ENCODE peak calls at places on chromosome 18, in ten cellular contexts. One of them, this sample, is unnamed.

GRCh38 chr18:25111382-25112070 is 240.4 kb downstream of the ZNF521 start:
- DNase-seq in NCI-H460: no peak
- DNase-seq in NCI-H1092: no peak
- DNase-seq in astrocyte: no peak
- DNase-seq in tibial nerve: no peak
- DNase-seq in MCF 10A: no peak
- DNase-seq in aorta: no peak
- DNase-seq in neural crest cell: no peak
- DNase-seq in adrenal gland: no peak
- DNase-seq in HEK293T: no peak
- DNase-seq in this sample: no peak

GRCh38 chr18:48657446-48658120 is 118.8 kb downstream of the CTIF start:
- DNase-seq in NCI-H460: no peak
- DNase-seq in NCI-H1092: no peak
- DNase-seq in astrocyte: no peak
- DNase-seq in tibial nerve: no peak
- DNase-seq in MCF 10A: no peak
- DNase-seq in aorta: no peak
- DNase-seq in neural crest cell: no peak
- DNase-seq in adrenal gland: no peak
- DNase-seq in HEK293T: no peak
- DNase-seq in this sample: no peak

GRCh38 chr18:59846814-59847490 is 52.8 kb upstream of the PMAIP1 start:
- DNase-seq in NCI-H460: no peak
- DNase-seq in NCI-H1092: no peak
- DNase-seq in astrocyte: peak; percentile 11
- DNase-seq in tibial nerve: no peak
- DNase-seq in MCF 10A: peak; percentile 53
- DNase-seq in aorta: no peak
- DNase-seq in neural crest cell: no peak
- DNase-seq in adrenal gland: no peak
- DNase-seq in HEK293T: no peak
- DNase-seq in this sample: peak; percentile 18

GRCh38 chr18:9362869-9363268 is 28.3 kb downstream of the TWSG1 start:
- DNase-seq in NCI-H460: no peak
- DNase-seq in NCI-H1092: no peak
- DNase-seq in astrocyte: peak; percentile 35
- DNase-seq in tibial nerve: no peak
- DNase-seq in MCF 10A: no peak
- DNase-seq in aorta: no peak
- DNase-seq in neural crest cell: no peak
- DNase-seq in adrenal gland: no peak
- DNase-seq in HEK293T: no peak
- DNase-seq in this sample: peak; percentile 39

GRCh38 chr18:332007-332406 is 64.2 kb upstream of the THOC1 start:
- DNase-seq in NCI-H460: no peak
- DNase-seq in NCI-H1092: no peak
- DNase-seq in astrocyte: no peak
- DNase-seq in tibial nerve: peak; percentile 22
- DNase-seq in MCF 10A: no peak
- DNase-seq in aorta: peak; percentile 65
- DNase-seq in neural crest cell: no peak
- DNase-seq in adrenal gland: no peak
- DNase-seq in HEK293T: no peak
- DNase-seq in this sample: no peak

GRCh38 chr18:52077251-52077983 is 262.6 kb upstream of the DCC start:
- DNase-seq in NCI-H460: no peak
- DNase-seq in NCI-H1092: no peak
- DNase-seq in astrocyte: no peak
- DNase-seq in tibial nerve: no peak
- DNase-seq in MCF 10A: peak; percentile 18
- DNase-seq in aorta: no peak
- DNase-seq in neural crest cell: no peak
- DNase-seq in adrenal gland: no peak
- DNase-seq in HEK293T: no peak
- DNase-seq in this sample: no peak

GRCh38 chr18:2918761-2919550 is 72.2 kb downstream of the EMILIN2 start:
- DNase-seq in NCI-H460: no peak
- DNase-seq in NCI-H1092: no peak
- DNase-seq in astrocyte: no peak
- DNase-seq in tibial nerve: no peak
- DNase-seq in MCF 10A: no peak
- DNase-seq in aorta: no peak
- DNase-seq in neural crest cell: no peak
- DNase-seq in adrenal gland: no peak
- DNase-seq in HEK293T: no peak
- DNase-seq in this sample: no peak

GRCh38 chr18:49520661-49521145 is 33.7 kb upstream of the C18orf32 start:
- DNase-seq in NCI-H460: no peak
- DNase-seq in NCI-H1092: no peak
- DNase-seq in astrocyte: peak; percentile 22
- DNase-seq in tibial nerve: no peak
- DNase-seq in MCF 10A: peak; percentile 60
- DNase-seq in aorta: no peak
- DNase-seq in neural crest cell: no peak
- DNase-seq in adrenal gland: no peak
- DNase-seq in HEK293T: no peak
- DNase-seq in this sample: no peak

GRCh38 chr18:26190506-26190905 is 35.7 kb upstream of the TAF4B start:
- DNase-seq in NCI-H460: no peak
- DNase-seq in NCI-H1092: no peak
- DNase-seq in astrocyte: no peak
- DNase-seq in tibial nerve: no peak
- DNase-seq in MCF 10A: no peak
- DNase-seq in aorta: no peak
- DNase-seq in neural crest cell: no peak
- DNase-seq in adrenal gland: no peak
- DNase-seq in HEK293T: no peak
- DNase-seq in this sample: no peak

GRCh38 chr18:13532406-13533075 is 193.8 kb downstream of the FAM210A start:
- DNase-seq in NCI-H460: no peak
- DNase-seq in NCI-H1092: no peak
- DNase-seq in astrocyte: no peak
- DNase-seq in tibial nerve: no peak
- DNase-seq in MCF 10A: no peak
- DNase-seq in aorta: no peak
- DNase-seq in neural crest cell: no peak
- DNase-seq in adrenal gland: no peak
- DNase-seq in HEK293T: no peak
- DNase-seq in this sample: no peak

GRCh38 chr18:32286749-32287148 is 96.9 kb downstream of the MEP1B start:
- DNase-seq in NCI-H460: no peak
- DNase-seq in NCI-H1092: no peak
- DNase-seq in astrocyte: no peak
- DNase-seq in tibial nerve: no peak
- DNase-seq in MCF 10A: no peak
- DNase-seq in aorta: no peak
- DNase-seq in neural crest cell: no peak
- DNase-seq in adrenal gland: no peak
- DNase-seq in HEK293T: no peak
- DNase-seq in this sample: no peak

GRCh38 chr18:25056456-25056855 is 295.5 kb downstream of the ZNF521 start:
- DNase-seq in NCI-H460: no peak
- DNase-seq in NCI-H1092: no peak
- DNase-seq in astrocyte: no peak
- DNase-seq in tibial nerve: no peak
- DNase-seq in MCF 10A: no peak
- DNase-seq in aorta: no peak
- DNase-seq in neural crest cell: no peak
- DNase-seq in adrenal gland: no peak
- DNase-seq in HEK293T: no peak
- DNase-seq in this sample: no peak

GRCh38 chr18:69992776-69993175 is 45.1 kb upstream of the CD226 start:
- DNase-seq in NCI-H460: no peak
- DNase-seq in NCI-H1092: no peak
- DNase-seq in astrocyte: peak; percentile 24
- DNase-seq in tibial nerve: no peak
- DNase-seq in MCF 10A: peak; percentile 49
- DNase-seq in aorta: no peak
- DNase-seq in neural crest cell: no peak
- DNase-seq in adrenal gland: no peak
- DNase-seq in HEK293T: no peak
- DNase-seq in this sample: no peak

GRCh38 chr18:58247363-58247834 is 203.4 kb downstream of the NEDD4L start:
- DNase-seq in NCI-H460: no peak
- DNase-seq in NCI-H1092: peak; percentile 84
- DNase-seq in astrocyte: peak; percentile 39
- DNase-seq in tibial nerve: no peak
- DNase-seq in MCF 10A: no peak
- DNase-seq in aorta: no peak
- DNase-seq in neural crest cell: no peak
- DNase-seq in adrenal gland: no peak
- DNase-seq in HEK293T: no peak
- DNase-seq in this sample: no peak

GRCh38 chr18:79577451-79578395 is 101.9 kb upstream of the CTDP1 start:
- DNase-seq in NCI-H460: no peak
- DNase-seq in NCI-H1092: no peak
- DNase-seq in astrocyte: peak; percentile 52
- DNase-seq in tibial nerve: no peak
- DNase-seq in MCF 10A: no peak
- DNase-seq in aorta: peak; percentile 57
- DNase-seq in neural crest cell: no peak
- DNase-seq in adrenal gland: no peak
- DNase-seq in HEK293T: no peak
- DNase-seq in this sample: no peak

GRCh38 chr18:62510744-62511143 is 12.1 kb upstream of the ZCCHC2 start:
- DNase-seq in NCI-H460: no peak
- DNase-seq in NCI-H1092: no peak
- DNase-seq in astrocyte: no peak
- DNase-seq in tibial nerve: no peak
- DNase-seq in MCF 10A: peak; percentile 21
- DNase-seq in aorta: no peak
- DNase-seq in neural crest cell: no peak
- DNase-seq in adrenal gland: no peak
- DNase-seq in HEK293T: no peak
- DNase-seq in this sample: no peak

GRCh38 chr18:54094474-54094873 is 130.0 kb downstream of the MBD2 start:
- DNase-seq in NCI-H460: no peak
- DNase-seq in NCI-H1092: no peak
- DNase-seq in astrocyte: no peak
- DNase-seq in tibial nerve: no peak
- DNase-seq in MCF 10A: no peak
- DNase-seq in aorta: no peak
- DNase-seq in neural crest cell: no peak
- DNase-seq in adrenal gland: no peak
- DNase-seq in HEK293T: no peak
- DNase-seq in this sample: no peak

GRCh38 chr18:35682282-35682867 is 100.8 kb downstream of the GALNT1 start:
- DNase-seq in NCI-H460: no peak
- DNase-seq in NCI-H1092: no peak
- DNase-seq in astrocyte: peak; percentile 17
- DNase-seq in tibial nerve: no peak
- DNase-seq in MCF 10A: no peak
- DNase-seq in aorta: no peak
- DNase-seq in neural crest cell: no peak
- DNase-seq in adrenal gland: no peak
- DNase-seq in HEK293T: no peak
- DNase-seq in this sample: no peak

GRCh38 chr18:67310826-67311225 is 205.7 kb downstream of the DSEL start:
- DNase-seq in NCI-H460: no peak
- DNase-seq in NCI-H1092: no peak
- DNase-seq in astrocyte: peak; percentile 13
- DNase-seq in tibial nerve: no peak
- DNase-seq in MCF 10A: peak; percentile 46
- DNase-seq in aorta: no peak
- DNase-seq in neural crest cell: no peak
- DNase-seq in adrenal gland: no peak
- DNase-seq in HEK293T: no peak
- DNase-seq in this sample: no peak

GRCh38 chr18:8976606-8977005 is 125.9 kb upstream of the NDUFV2 start:
- DNase-seq in NCI-H460: no peak
- DNase-seq in NCI-H1092: no peak
- DNase-seq in astrocyte: no peak
- DNase-seq in tibial nerve: no peak
- DNase-seq in MCF 10A: no peak
- DNase-seq in aorta: no peak
- DNase-seq in neural crest cell: no peak
- DNase-seq in adrenal gland: no peak
- DNase-seq in HEK293T: no peak
- DNase-seq in this sample: no peak

GRCh38 chr18:75211721-75212625 is 1.4 kb downstream of the TSHZ1 start:
- DNase-seq in NCI-H460: no peak
- DNase-seq in NCI-H1092: no peak
- DNase-seq in astrocyte: no peak
- DNase-seq in tibial nerve: peak; percentile 40
- DNase-seq in MCF 10A: peak; percentile 33
- DNase-seq in aorta: peak; percentile 70
- DNase-seq in neural crest cell: peak; percentile 42
- DNase-seq in adrenal gland: peak; percentile 57
- DNase-seq in HEK293T: no peak
- DNase-seq in this sample: no peak

GRCh38 chr18:32271649-32272324 is 81.9 kb downstream of the MEP1B start:
- DNase-seq in NCI-H460: peak; percentile 20
- DNase-seq in NCI-H1092: peak; percentile 22
- DNase-seq in astrocyte: peak; percentile 43
- DNase-seq in tibial nerve: no peak
- DNase-seq in MCF 10A: peak; percentile 57
- DNase-seq in aorta: no peak
- DNase-seq in neural crest cell: peak; percentile 22
- DNase-seq in adrenal gland: peak; percentile 28
- DNase-seq in HEK293T: peak; percentile 81
- DNase-seq in this sample: peak; percentile 40

GRCh38 chr18:10090668-10091067 is 176.9 kb downstream of the VAPA start:
- DNase-seq in NCI-H460: no peak
- DNase-seq in NCI-H1092: no peak
- DNase-seq in astrocyte: no peak
- DNase-seq in tibial nerve: no peak
- DNase-seq in MCF 10A: no peak
- DNase-seq in aorta: no peak
- DNase-seq in neural crest cell: no peak
- DNase-seq in adrenal gland: no peak
- DNase-seq in HEK293T: no peak
- DNase-seq in this sample: no peak

GRCh38 chr18:26397019-26397418 is 151.3 kb downstream of the KCTD1 start:
- DNase-seq in NCI-H460: no peak
- DNase-seq in NCI-H1092: no peak
- DNase-seq in astrocyte: no peak
- DNase-seq in tibial nerve: no peak
- DNase-seq in MCF 10A: no peak
- DNase-seq in aorta: no peak
- DNase-seq in neural crest cell: no peak
- DNase-seq in adrenal gland: no peak
- DNase-seq in HEK293T: no peak
- DNase-seq in this sample: no peak

GRCh38 chr18:14919666-14920065 is 171.7 kb downstream of the ANKRD30B start:
- DNase-seq in NCI-H460: no peak
- DNase-seq in NCI-H1092: no peak
- DNase-seq in astrocyte: no peak
- DNase-seq in tibial nerve: no peak
- DNase-seq in MCF 10A: no peak
- DNase-seq in aorta: no peak
- DNase-seq in neural crest cell: no peak
- DNase-seq in adrenal gland: no peak
- DNase-seq in HEK293T: no peak
- DNase-seq in this sample: no peak

GRCh38 chr18:47204908-47205522 is 28.9 kb upstream of the IER3IP1 start:
- DNase-seq in NCI-H460: peak; percentile 49
- DNase-seq in NCI-H1092: peak; percentile 48
- DNase-seq in astrocyte: no peak
- DNase-seq in tibial nerve: peak; percentile 35
- DNase-seq in MCF 10A: peak; percentile 61
- DNase-seq in aorta: no peak
- DNase-seq in neural crest cell: peak; percentile 47
- DNase-seq in adrenal gland: peak; percentile 39
- DNase-seq in HEK293T: peak; percentile 39
- DNase-seq in this sample: peak; percentile 33

This sample was measured in A549.